ENCODE peak calls at places on chromosomes 2 and 18, in four cellular contexts. L is cardiac muscle cell, H is kidney, W is dorsolateral prefrontal cortex. P is an unnamed sample.
A peak's percentile ranks its signal among the peaks of the same experiment; 100 is the strongest.

GRCh38 chr2:189899101-189899500 is 114.9 kb downstream of the PMS1 start:
- DNase-seq in W (no peak), H (no peak), L (no peak), P (no peak)

GRCh38 chr18:49228182-49228581 is 232.3 kb downstream of the DYM start:
- DNase-seq in H (no peak), L (no peak), W (no peak), P (no peak)

GRCh38 chr18:74244554-74244953 is 47.2 kb downstream of the CYB5A start:
- DNase-seq in H (no peak), W (no peak), L (no peak), P (no peak)

GRCh38 chr18:79645291-79645983 is 34.2 kb upstream of the CTDP1 start:
- DNase-seq in H (no peak), W (no peak), L (peak; percentile 43), P (no peak)

GRCh38 chr2:153074207-153074606 is 355.8 kb downstream of the ARL6IP6 start:
- DNase-seq in W (no peak), H (no peak), L (no peak), P (no peak)

GRCh38 chr18:3402962-3403585 is 46.9 kb upstream of the TGIF1 start:
- DNase-seq in W (no peak), H (no peak), L (peak; percentile 70), P (no peak)

GRCh38 chr18:77316641-77317040 is 67.0 kb downstream of the GALR1 start:
- DNase-seq in W (no peak), H (no peak), L (peak; percentile 0), P (no peak)

GRCh38 chr2:64543006-64543697 is 19.0 kb downstream of the AFTPH start:
- DNase-seq in H (no peak), W (no peak), L (no peak), P (no peak)

GRCh38 chr2:62998949-62999348 is 51.7 kb upstream of the OTX1 start:
- DNase-seq in W (no peak), L (peak; percentile 3), H (no peak), P (no peak)

GRCh38 chr2:185241556-185241955 is 497.0 kb upstream of the FSIP2 start:
- DNase-seq in H (peak; percentile 43), W (no peak), L (no peak), P (no peak)

GRCh38 chr2:99810241-99810640 is 320.4 kb upstream of the REV1 start:
- DNase-seq in L (no peak), H (no peak), W (no peak), P (no peak)

GRCh38 chr18:55264108-55264507 is 304.8 kb upstream of the CCDC68 start:
- DNase-seq in L (peak; percentile 46), H (no peak), W (no peak), P (no peak)

GRCh38 chr2:72148975-72149555 is 1.4 kb upstream of the CYP26B1 start:
- DNase-seq in W (peak; percentile 29), L (peak; percentile 69), H (peak; percentile 75), P (no peak)

GRCh38 chr18:23422751-23423418 is 30.2 kb upstream of the RIOK3 start:
- DNase-seq in L (peak; percentile 38), W (no peak), H (peak; percentile 70), P (peak; percentile 86)

GRCh38 chr2:229800997-229801754 is 86.8 kb upstream of the DNER start:
- DNase-seq in L (peak; percentile 71), H (no peak), W (peak; percentile 62), P (peak; percentile 52)

GRCh38 chr2:33322099-33322498 is 154.3 kb upstream of the RASGRP3 start:
- DNase-seq in W (no peak), L (peak; percentile 61), H (no peak), P (no peak)

GRCh38 chr2:8303322-8303832 is 378.5 kb upstream of the ID2 start:
- DNase-seq in W (peak; percentile 54), H (peak; percentile 82), L (no peak), P (peak; percentile 88)

GRCh38 chr2:127647242-127648190 is 1.6 kb downstream of the GPR17 start:
- DNase-seq in H (peak; percentile 87), L (peak; percentile 16), W (no peak), P (peak; percentile 41)

GRCh38 chr2:120682654-120683053 is 53.0 kb upstream of the GLI2 start:
- DNase-seq in H (no peak), L (no peak), W (no peak), P (no peak)

GRCh38 chr18:23926590-23926989 is 88.0 kb upstream of the TTC39C start:
- DNase-seq in W (no peak), L (no peak), H (no peak), P (no peak)

GRCh38 chr2:203892207-203892606 is 24.6 kb downstream of the CTLA4 start:
- DNase-seq in L (no peak), W (no peak), H (no peak), P (no peak)

GRCh38 chr2:3434005-3434404 is 54.5 kb downstream of the TRAPPC12 start:
- DNase-seq in H (no peak), W (no peak), L (no peak), P (no peak)

GRCh38 chr2:151634726-151635467 is 99.4 kb downstream of the NEB start:
- DNase-seq in H (no peak), W (no peak), L (no peak), P (no peak)

GRCh38 chr2:43005211-43005974 is 213.0 kb upstream of the HAAO start:
- DNase-seq in H (peak; percentile 90), W (peak; percentile 67), L (no peak), P (no peak)

GRCh38 chr18:79584491-79585394 is 94.9 kb upstream of the CTDP1 start:
- DNase-seq in W (no peak), H (peak; percentile 50), L (no peak), P (peak; percentile 38)

GRCh38 chr18:58128286-58129018 is 84.4 kb downstream of the NEDD4L start:
- DNase-seq in W (no peak), H (no peak), L (no peak), P (no peak)

GRCh38 chr2:10273215-10274175 is 29.2 kb upstream of the HPCAL1 start:
- DNase-seq in L (no peak), H (peak; percentile 25), W (no peak), P (no peak)

GRCh38 chr2:102141915-102142828 is at the start of gene IL1R1:
- DNase-seq in L (peak; percentile 81), W (no peak), H (peak; percentile 96), P (peak; percentile 89)

GRCh38 chr2:71662665-71663394 is 209.5 kb downstream of the DYSF start:
- DNase-seq in L (no peak), H (no peak), W (no peak), P (no peak)

GRCh38 chr2:44582363-44583008 is 220.7 kb downstream of the CAMKMT start:
- DNase-seq in W (no peak), H (no peak), L (peak; percentile 57), P (no peak)

GRCh38 chr2:44579136-44579836 is 217.5 kb downstream of the CAMKMT start:
- DNase-seq in W (no peak), L (peak; percentile 17), H (no peak), P (no peak)

GRCh38 chr2:44579837-44580230 is 218.1 kb downstream of the CAMKMT start:
- DNase-seq in H (no peak), W (no peak), L (peak; percentile 2), P (no peak)

GRCh38 chr2:44580875-44581515 is 219.2 kb downstream of the CAMKMT start:
- DNase-seq in L (no peak), H (no peak), W (no peak), P (no peak)

DNA sequence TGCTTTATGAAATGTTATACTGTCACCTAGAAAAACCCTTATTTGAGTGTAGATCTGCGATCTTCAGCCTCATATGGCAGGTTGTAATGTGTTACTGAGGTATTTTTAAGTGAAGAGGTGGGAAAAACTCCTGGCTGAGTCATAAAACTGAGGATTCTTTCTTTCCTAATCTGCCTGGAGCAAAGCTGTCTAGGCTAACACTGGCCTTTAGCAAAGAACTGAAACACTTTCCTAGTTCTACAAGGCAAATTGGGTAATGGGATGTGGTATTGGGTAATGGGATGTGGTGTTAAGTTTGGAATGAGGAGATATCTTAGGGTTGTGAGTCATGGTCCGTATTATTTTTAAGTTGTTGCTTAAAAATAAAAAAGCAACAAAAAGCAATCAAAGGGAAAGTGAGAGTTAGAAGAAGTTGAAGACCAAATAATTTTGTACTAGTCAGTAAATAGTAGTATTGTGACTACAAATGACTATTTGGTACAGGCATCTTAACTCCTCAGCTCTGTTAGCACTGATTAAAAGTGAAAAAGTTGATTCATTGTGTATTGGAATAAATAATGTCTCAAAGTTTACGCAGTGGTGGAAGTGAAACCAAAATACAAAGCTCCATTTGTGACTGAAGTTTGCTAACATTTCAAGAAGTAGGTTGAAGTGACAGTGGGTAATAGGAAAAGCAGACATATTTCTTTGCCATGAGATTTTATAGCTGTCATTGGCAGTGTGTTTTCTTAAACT is 216.8 kb downstream of the CAMKMT start:
- DNase-seq in L (peak; percentile 89), H (no peak), W (no peak), P (no peak)
- H3K27ac ChIP-seq in L (no peak overlapping the region), H (no peak overlapping the region), W (no peak overlapping the region), P (no peak overlapping the region)

GRCh38 chr2:112957511-112957910 is 20.3 kb upstream of the IL36G start:
- DNase-seq in H (no peak), L (no peak), W (no peak), P (no peak)

GRCh38 chr2:112962308-112963175 is 15.3 kb upstream of the IL36G start:
- DNase-seq in H (no peak), L (no peak), W (no peak), P (no peak)

GRCh38 chr2:112958428-112959108 is 19.2 kb upstream of the IL36G start:
- DNase-seq in W (no peak), L (peak; percentile 78), H (no peak), P (no peak)

GRCh38 chr2:112959109-112959591 is 18.7 kb upstream of the IL36G start:
- DNase-seq in L (no peak), W (no peak), H (no peak), P (no peak)

GRCh38 chr2:112960230-112960825 is 17.5 kb upstream of the IL36G start:
- DNase-seq in H (no peak), W (no peak), L (no peak), P (no peak)
- TF ChIP-seq CTCF in H (no peak), W (no peak), L (no peak), P (no peak)

GRCh38 chr2:207332473-207333212 is 166.9 kb upstream of the KLF7 start:
- DNase-seq in W (no peak), H (no peak), L (peak; percentile 47), P (no peak)

GRCh38 chr2:207333599-207334308 is 168.0 kb upstream of the KLF7 start:
- DNase-seq in W (no peak), H (no peak), L (peak; percentile 42), P (no peak)

GRCh38 chr2:207331674-207332073 is 165.9 kb upstream of the KLF7 start:
- DNase-seq in W (no peak), L (no peak), H (no peak), P (no peak)

GRCh38 chr2:207334631-207335371 is 169.1 kb upstream of the KLF7 start:
- DNase-seq in L (peak; percentile 98), W (peak; percentile 21), H (peak; percentile 88), P (peak; percentile 56)

GRCh38 chr2:207334309-207334630 is 168.5 kb upstream of the KLF7 start:
- DNase-seq in H (no peak), W (no peak), L (no peak), P (no peak)
- H3K4me3 ChIP-seq in H (peak overlapping the region; percentile 3), W (peak overlapping the region; percentile 28), L (no peak overlapping the region), P (peak overlapping the region; percentile 36)

DNA sequence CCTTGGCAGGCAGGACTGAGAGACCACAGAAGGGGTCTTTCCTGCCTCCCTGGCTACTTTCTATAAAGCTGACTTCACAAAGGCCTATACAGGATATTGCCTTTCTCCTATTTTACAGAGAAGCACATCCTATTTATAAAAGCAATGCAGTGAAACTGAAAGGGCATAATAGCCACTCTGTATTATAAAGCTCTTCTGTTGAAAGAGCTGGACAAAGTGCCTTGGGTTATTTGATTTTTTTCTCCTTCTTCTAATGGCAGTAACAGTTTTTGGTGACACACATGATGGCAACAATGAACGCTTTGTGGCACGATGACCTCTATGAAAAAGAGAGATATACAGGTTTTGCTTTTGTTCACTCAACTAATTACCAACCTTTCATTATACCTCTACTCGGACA is 281.0 kb downstream of the ZNF516 start:
- DNase-seq in W (no peak), H (no peak), L (no peak), P (no peak)
- H3K27ac ChIP-seq in W (no peak overlapping the region), H (no peak overlapping the region), L (no peak overlapping the region), P (no peak overlapping the region)

P was measured in lower lobe of right lung.